ENCODE peak calls at places on chromosomes 3 and 15, in four cellular contexts. O, I, V and G are unnamed samples. For H3K4me1, the result is how much of the 10 kb centered on the place peaks cover.

GRCh38 chr3:133703915-133704314 is 42.2 kb upstream of the TOPBP1 start:
- DNase-seq in O (no peak), I (no peak), V (no peak), G (no peak)

GRCh38 chr15:90911906-90912769 is 9.0 kb downstream of the MAN2A2 start:
- DNase-seq in O (no peak), I (no peak), V (no peak), G (no peak)

GRCh38 chr3:109132801-109133473 is 3.6 kb upstream of the C3orf85 start:
- DNase-seq in O (no peak), I (no peak), V (peak), G (no peak)

GRCh38 chr3:68007621-68008226 is 353.3 kb upstream of the SUCLG2 start:
- DNase-seq in O (no peak), I (no peak), V (no peak), G (peak)

GRCh38 chr3:158244274-158244673 is 134.4 kb downstream of the RSRC1 start:
- DNase-seq in O (no peak), I (no peak), V (no peak), G (no peak)

GRCh38 chr3:112354642-112355333 is 21.8 kb downstream of the CD200 start:
- DNase-seq in O (no peak), I (peak), V (no peak), G (no peak)

GRCh38 chr3:71423151-71423906 is 160.2 kb downstream of the FOXP1 start:
- DNase-seq in O (peak), I (peak), V (no peak), G (no peak)

GRCh38 chr3:29286841-29287240 is 6.0 kb downstream of the RBMS3 start:
- DNase-seq in O (no peak), I (no peak), V (no peak), G (no peak)

GRCh38 chr15:68788265-68788624 is 32.5 kb downstream of the ANP32A start:
- DNase-seq in O (no peak), I (no peak), V (no peak), G (no peak)

GRCh38 chr15:28978661-28979060 is 92.9 kb downstream of the APBA2 start:
- DNase-seq in O (no peak), I (no peak), V (no peak), G (no peak)

GRCh38 chr15:28980709-28981350 is 95.1 kb downstream of the APBA2 start:
- DNase-seq in O (no peak), I (no peak), V (no peak), G (no peak)

GRCh38 chr15:28977377-28978010 is 91.7 kb downstream of the APBA2 start:
- DNase-seq in O (peak), I (no peak), V (peak), G (no peak)

GRCh38 chr15:28978011-28978378 is 92.2 kb downstream of the APBA2 start:
- DNase-seq in O (no peak), I (no peak), V (no peak), G (no peak)

DNA sequence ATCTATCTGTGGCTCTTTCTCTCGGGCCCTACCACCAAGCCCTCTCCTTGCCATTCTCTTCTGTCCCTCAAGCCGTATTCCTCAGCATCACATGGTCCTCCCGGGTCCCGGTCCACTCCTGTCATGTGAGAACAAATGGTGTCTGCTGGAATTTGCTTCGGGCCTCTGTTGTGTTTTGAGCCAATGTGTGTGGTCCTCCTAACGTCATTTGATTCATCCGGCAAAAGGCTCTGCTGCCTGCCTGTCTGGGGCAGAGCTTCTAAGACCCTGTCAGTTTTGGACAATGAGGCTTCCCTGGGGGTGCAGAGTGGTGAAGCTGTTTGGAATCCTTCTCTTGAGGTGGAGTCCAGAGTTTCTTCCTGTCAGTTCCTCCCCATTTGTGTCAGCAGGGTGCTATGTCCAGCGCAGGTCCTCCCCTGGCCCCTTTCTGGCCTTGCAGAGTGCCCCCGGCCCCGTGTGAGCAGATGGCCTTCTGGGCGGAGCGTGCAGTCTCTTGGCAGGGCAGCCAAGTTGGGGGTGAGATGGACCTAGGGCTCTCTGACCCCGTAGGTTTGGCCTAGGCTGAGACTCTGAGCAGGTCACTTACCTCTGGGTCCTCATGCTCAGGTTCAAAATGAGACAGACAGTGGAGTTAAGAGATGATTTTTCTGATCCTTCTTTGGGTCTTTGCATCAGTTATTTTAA is 93.6 kb downstream of the APBA2 start:
- DNase-seq in O (no peak), I (no peak), V (no peak), G (no peak)
- H3K4me1 ChIP-seq in O (under half), I (under half), V (under half), G (under half)

GRCh38 chr15:85751731-85752421 is 42.8 kb downstream of the KLHL25 start:
- DNase-seq in O (no peak), I (no peak), V (no peak), G (no peak)
- H3K4me1 ChIP-seq in O (under half), I (under half), V (under half), G (under half)

GRCh38 chr15:99170476-99171065 is 65.7 kb downstream of the SYNM start:
- DNase-seq in O (no peak), I (no peak), V (no peak), G (no peak)

GRCh38 chr15:99172171-99172570 is 67.3 kb downstream of the SYNM start:
- DNase-seq in O (no peak), I (no peak), V (no peak), G (no peak)

GRCh38 chr15:99174989-99175388 is 70.1 kb downstream of the SYNM start:
- DNase-seq in O (no peak), I (no peak), V (peak), G (no peak)

GRCh38 chr15:99174567-99174966 is 69.7 kb downstream of the SYNM start:
- DNase-seq in O (peak), I (no peak), V (peak), G (no peak)

DNA sequence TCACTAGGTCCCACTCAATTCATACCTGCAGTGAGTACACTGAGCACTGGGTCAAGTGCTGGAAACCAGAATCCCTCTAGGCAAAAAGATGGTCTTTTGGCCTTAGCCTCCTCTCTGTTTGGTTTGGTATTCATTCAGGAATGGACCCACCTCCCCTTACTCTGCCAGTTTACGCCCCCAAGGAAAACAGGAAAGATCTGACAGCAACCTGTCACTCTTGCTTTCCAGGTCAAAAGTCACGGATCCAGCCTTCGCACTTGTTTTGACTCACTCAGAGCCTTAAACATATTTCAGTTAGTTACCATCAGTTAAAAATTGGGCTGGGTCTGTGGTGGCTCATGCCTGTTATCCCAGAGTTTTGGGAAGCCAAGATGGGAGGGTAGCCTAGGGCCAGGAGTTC is 68.1 kb downstream of the SYNM start:
- DNase-seq in O (no peak), I (no peak), V (no peak), G (no peak)
- H3K4me1 ChIP-seq in O (under half), I (under half), V (under half), G (under half)

GRCh38 chr3:35760147-35760546 is 120.8 kb downstream of the ARPP21 start:
- DNase-seq in O (no peak), I (no peak), V (no peak), G (no peak)
- H3K4me1 ChIP-seq in O (under half), I (under half), V (under half), G (under half)

GRCh38 chr3:123102826-123103225 is 36.0 kb downstream of the PDIA5 start:
- DNase-seq in O (no peak), I (no peak), V (no peak), G (no peak)
- H3K4me1 ChIP-seq in O (under half), I (under half), V (under half), G (under half)

GRCh38 chr15:92917606-92918407 is 17.7 kb downstream of the CHD2 start:
- DNase-seq in O (peak), I (peak), V (peak), G (peak)

GRCh38 chr15:92924216-92924615 is 24.1 kb downstream of the CHD2 start:
- DNase-seq in O (peak), I (no peak), V (no peak), G (no peak)

GRCh38 chr15:92920595-92921169 is 20.6 kb downstream of the CHD2 start:
- DNase-seq in O (no peak), I (no peak), V (no peak), G (no peak)

GRCh38 chr15:92922405-92923002 is 22.4 kb downstream of the CHD2 start:
- DNase-seq in O (no peak), I (no peak), V (no peak), G (no peak)

GRCh38 chr15:92921215-92922131 is 21.3 kb downstream of the CHD2 start:
- DNase-seq in O (no peak), I (no peak), V (peak), G (no peak)
- H3K4me1 ChIP-seq in O (half or more), I (under half), V (under half), G (under half)